ENCODE peak calls at places on chromosome 4, in nine cellular contexts. W, H, P, T, L, N, C, I and O are unnamed samples.

GRCh38 chr4:21447320-21448055 is 501.1 kb downstream of the KCNIP4 start:
- DNase-seq in W (no peak), H (peak; percentile 36), P (no peak), T (no peak), L (no peak), N (no peak), C (no peak), I (no peak), O (peak; percentile 20)

GRCh38 chr4:10571896-10572295 is 112.7 kb downstream of the CLNK start:
- DNase-seq in W (no peak), H (no peak), P (no peak), T (no peak), L (no peak), N (no peak), C (no peak), I (no peak), O (peak; percentile 23)

GRCh38 chr4:17367201-17367600 is 144.7 kb downstream of the QDPR start:
- DNase-seq in W (no peak), H (no peak), P (no peak), T (no peak), L (no peak), N (no peak), C (no peak), I (no peak), O (no peak)

GRCh38 chr4:56375458-56375857 is 11.8 kb downstream of the AASDH start:
- DNase-seq in W (no peak), H (no peak), P (no peak), T (no peak), L (no peak), N (peak; percentile 2), C (no peak), I (no peak), O (no peak)

GRCh38 chr4:185847352-185848078 is 35.5 kb upstream of the SORBS2 start:
- DNase-seq in W (no peak), H (peak; percentile 3), P (no peak), T (no peak), L (no peak), N (peak; percentile 78), C (peak; percentile 75), I (no peak), O (peak; percentile 78)

GRCh38 chr4:183905081-183905592 is at the start of gene STOX2:
- DNase-seq in W (no peak), H (no peak), P (no peak), T (no peak), L (peak; percentile 39), N (peak; percentile 32), C (peak; percentile 93), I (peak; percentile 42), O (peak; percentile 16)

GRCh38 chr4:82579932-82580331 is 18.1 kb upstream of the TMEM150C start:
- DNase-seq in W (no peak), H (no peak), P (no peak), T (no peak), L (no peak), N (no peak), C (no peak), I (no peak), O (no peak)

GRCh38 chr4:74793757-74794340 is 474 bp downstream of the BTC start:
- DNase-seq in W (no peak), H (no peak), P (no peak), T (no peak), L (no peak), N (peak; percentile 24), C (peak; percentile 18), I (peak; percentile 21), O (peak; percentile 21)

GRCh38 chr4:130825283-130825682 is 1729.3 kb downstream of the C4orf33 start:
- DNase-seq in W (no peak), H (no peak), P (no peak), T (no peak), L (no peak), N (no peak), C (no peak), I (no peak), O (no peak)

GRCh38 chr4:187480146-187481145 is 515.1 kb upstream of the ZFP42 start:
- DNase-seq in W (no peak), H (no peak), P (no peak), T (no peak), L (no peak), N (peak; percentile 11), C (no peak), I (no peak), O (peak; percentile 78)

GRCh38 chr4:68466751-68467150 is 19.5 kb downstream of the TMPRSS11E start:
- DNase-seq in W (no peak), H (peak; percentile 47), P (no peak), T (no peak), L (no peak), N (no peak), C (no peak), I (no peak), O (no peak)

GRCh38 chr4:173274744-173275143 is 59.4 kb downstream of the HMGB2 start:
- DNase-seq in W (no peak), H (no peak), P (no peak), T (no peak), L (no peak), N (no peak), C (no peak), I (no peak), O (no peak)

GRCh38 chr4:41377196-41377595 is 120.5 kb downstream of the UCHL1 start:
- DNase-seq in W (no peak), H (no peak), P (no peak), T (no peak), L (no peak), N (no peak), C (no peak), I (no peak), O (no peak)

GRCh38 chr4:64497526-64497925 is 88.3 kb upstream of the TECRL start:
- DNase-seq in W (no peak), H (no peak), P (no peak), T (no peak), L (no peak), N (peak; percentile 1), C (no peak), I (no peak), O (peak; percentile 4)

GRCh38 chr4:87188063-87188462 is 32.4 kb downstream of the KLHL8 start:
- DNase-seq in W (no peak), H (no peak), P (no peak), T (peak; percentile 4), L (no peak), N (peak; percentile 13), C (no peak), I (no peak), O (peak; percentile 54)

GRCh38 chr4:127788517-127788916 is 6.4 kb downstream of the HSPA4L start:
- DNase-seq in W (no peak), H (no peak), P (no peak), T (no peak), L (no peak), N (peak; percentile 4), C (no peak), I (no peak), O (no peak)

GRCh38 chr4:11640584-11640983 is 211.9 kb upstream of the HS3ST1 start:
- DNase-seq in W (no peak), H (no peak), P (no peak), T (no peak), L (no peak), N (no peak), C (no peak), I (no peak), O (no peak)

GRCh38 chr4:74635490-74636123 is 158.7 kb downstream of the BTC start:
- DNase-seq in W (no peak), H (no peak), P (no peak), T (no peak), L (no peak), N (no peak), C (no peak), I (no peak), O (no peak)

GRCh38 chr4:10737335-10737734 is 52.8 kb upstream of the CLNK start:
- DNase-seq in W (no peak), H (no peak), P (no peak), T (no peak), L (no peak), N (peak; percentile 9), C (no peak), I (no peak), O (peak; percentile 67)

GRCh38 chr4:75340561-75340960 is 173.6 kb downstream of the RCHY1 start:
- DNase-seq in W (no peak), H (no peak), P (no peak), T (no peak), L (no peak), N (no peak), C (no peak), I (no peak), O (no peak)

GRCh38 chr4:133058701-133059100 is 90.4 kb upstream of the PCDH10 start:
- DNase-seq in W (no peak), H (no peak), P (no peak), T (no peak), L (no peak), N (no peak), C (no peak), I (no peak), O (no peak)

GRCh38 chr4:6957148-6957520 is 47.5 kb downstream of the TBC1D14 start:
- DNase-seq in W (no peak), H (no peak), P (no peak), T (no peak), L (no peak), N (no peak), C (no peak), I (no peak), O (no peak)

GRCh38 chr4:125389713-125390112 is 75.0 kb downstream of the FAT4 start:
- DNase-seq in W (no peak), H (peak; percentile 73), P (no peak), T (peak; percentile 26), L (no peak), N (peak; percentile 94), C (no peak), I (no peak), O (peak; percentile 95)

GRCh38 chr4:80183196-80184052 is 13.9 kb upstream of the PRDM8 start:
- DNase-seq in W (no peak), H (no peak), P (peak; percentile 28), T (peak; percentile 78), L (no peak), N (peak; percentile 21), C (peak; percentile 59), I (peak; percentile 65), O (peak; percentile 15)

GRCh38 chr4:25014965-25015506 is 15.7 kb downstream of the LGI2 start:
- DNase-seq in W (no peak), H (no peak), P (no peak), T (no peak), L (no peak), N (no peak), C (no peak), I (no peak), O (no peak)

GRCh38 chr4:175443547-175443946 is 368.5 kb downstream of the GPM6A start:
- DNase-seq in W (no peak), H (no peak), P (no peak), T (no peak), L (no peak), N (no peak), C (no peak), I (no peak), O (peak; percentile 8)

GRCh38 chr4:41154814-41155177 is 59.5 kb downstream of the APBB2 start:
- DNase-seq in W (no peak), H (peak; percentile 76), P (no peak), T (no peak), L (no peak), N (no peak), C (no peak), I (no peak), O (no peak)

GRCh38 chr4:118974758-118975157 is 86.1 kb downstream of the SYNPO2 start:
- DNase-seq in W (no peak), H (no peak), P (no peak), T (no peak), L (no peak), N (peak; percentile 40), C (no peak), I (no peak), O (peak; percentile 66)

GRCh38 chr4:30765022-30765421 is 44.9 kb downstream of the PCDH7 start:
- DNase-seq in W (no peak), H (no peak), P (no peak), T (no peak), L (no peak), N (no peak), C (no peak), I (no peak), O (no peak)

GRCh38 chr4:61853041-61853440 is 652.9 kb downstream of the ADGRL3 start:
- DNase-seq in W (no peak), H (no peak), P (no peak), T (no peak), L (no peak), N (no peak), C (no peak), I (no peak), O (no peak)

GRCh38 chr4:25993564-25994185 is 79.7 kb downstream of the SMIM20 start:
- DNase-seq in W (peak; percentile 18), H (no peak), P (no peak), T (no peak), L (no peak), N (peak; percentile 7), C (peak; percentile 32), I (no peak), O (no peak)